ENCODE peak calls at places on chromosomes 3 and 15, in four cellular contexts. One of them, this sample, is unnamed.

GRCh38 chr15:62506217-62506805 is 341.2 kb upstream of the C2CD4B start:
- DNase-seq in AG08396: peak; percentile 56
- DNase-seq in WTC11: no peak
- DNase-seq in stromal cell of bone marrow: no peak
- DNase-seq in this sample: no peak

GRCh38 chr3:174016186-174016585 is 618.6 kb downstream of the NLGN1 start:
- DNase-seq in AG08396: no peak
- DNase-seq in stromal cell of bone marrow: peak; percentile 88
- DNase-seq in WTC11: no peak
- DNase-seq in this sample: no peak

GRCh38 chr15:92116320-92116719 is 262.8 kb downstream of the SLCO3A1 start:
- DNase-seq in AG08396: no peak
- DNase-seq in stromal cell of bone marrow: no peak
- DNase-seq in WTC11: no peak
- DNase-seq in this sample: no peak

GRCh38 chr3:188904670-188905069 is 267.1 kb upstream of the TPRG1 start:
- DNase-seq in AG08396: no peak
- DNase-seq in stromal cell of bone marrow: no peak
- DNase-seq in WTC11: no peak
- DNase-seq in this sample: no peak

GRCh38 chr3:57597973-57598351 is 818 bp upstream of the ARF4 start:
- DNase-seq in stromal cell of bone marrow: no peak
- DNase-seq in WTC11: no peak
- DNase-seq in AG08396: peak; percentile 9
- DNase-seq in this sample: no peak

GRCh38 chr3:183378008-183378407 is 50.4 kb downstream of the MCF2L2 start:
- DNase-seq in AG08396: no peak
- DNase-seq in WTC11: no peak
- DNase-seq in stromal cell of bone marrow: no peak
- DNase-seq in this sample: no peak

GRCh38 chr15:56608993-56609392 is 124.3 kb downstream of the ZNF280D start:
- DNase-seq in WTC11: no peak
- DNase-seq in AG08396: no peak
- DNase-seq in stromal cell of bone marrow: no peak
- DNase-seq in this sample: no peak

GRCh38 chr3:127172211-127172610 is 20.7 kb upstream of the PRR23E start:
- DNase-seq in AG08396: no peak
- DNase-seq in stromal cell of bone marrow: no peak
- DNase-seq in WTC11: no peak
- DNase-seq in this sample: no peak

GRCh38 chr3:161371441-161372320 is at the start of gene SPTSSB:
- DNase-seq in AG08396: peak; percentile 38
- DNase-seq in stromal cell of bone marrow: no peak
- DNase-seq in WTC11: peak; percentile 84
- DNase-seq in this sample: peak; percentile 71

GRCh38 chr3:189508784-189509489 is 122.3 kb upstream of the TP63 start:
- DNase-seq in stromal cell of bone marrow: peak; percentile 59
- DNase-seq in WTC11: no peak
- DNase-seq in AG08396: no peak
- DNase-seq in this sample: no peak

GRCh38 chr3:86993704-86994103 is 2.8 kb upstream of the VGLL3 start:
- DNase-seq in stromal cell of bone marrow: no peak
- DNase-seq in WTC11: no peak
- DNase-seq in AG08396: no peak
- DNase-seq in this sample: no peak

This sample was measured in nephron progenitor cell.